ENCODE peak calls at places on chromosome 20, in seven cellular contexts. O is hepatocyte, Z is EH, A is NCI-H1694, S is right cardiac atrium, Y is HCT116, H is HEK293T. G is an unnamed sample.

GRCh38 chr20:7411075-7411474 is 529.2 kb downstream of the HAO1 start:
- DNase-seq in O (no peak), Z (no peak), A (no peak), S (no peak), Y (no peak), H (no peak), G (no peak)

GRCh38 chr20:32278199-32278643 is 770 bp downstream of the KIF3B start:
- DNase-seq in O (no peak), Z (peak; percentile 16), A (no peak), S (no peak), Y (no peak), H (no peak), G (peak; percentile 25)

GRCh38 chr20:641516-641913 is 11.5 kb downstream of the SRXN1 start:
- DNase-seq in O (no peak), Z (peak; percentile 16), A (peak; percentile 11), S (no peak), Y (no peak), H (peak; percentile 45), G (no peak)

GRCh38 chr20:24465730-24466129 is 3.7 kb upstream of the SYNDIG1 start:
- DNase-seq in O (no peak), Z (peak; percentile 44), A (no peak), S (peak; percentile 76), Y (no peak), H (no peak), G (no peak)

GRCh38 chr20:32559753-32560380 is 25.3 kb downstream of the NOL4L start:
- DNase-seq in O (no peak), Z (no peak), A (no peak), S (no peak), Y (no peak), H (no peak), G (no peak)

GRCh38 chr20:4962257-4962855 is 39.0 kb downstream of the SLC23A2 start:
- DNase-seq in O (no peak), Z (no peak), A (no peak), S (no peak), Y (no peak), H (no peak), G (peak; percentile 42)

GRCh38 chr20:26167499-26167898 is 470.8 kb upstream of the ZNF337 start:
- DNase-seq in O (no peak), Z (peak; percentile 71), A (no peak), S (no peak), Y (no peak), H (no peak), G (no peak)

GRCh38 chr20:35002426-35003210 is 47.0 kb downstream of the MYH7B start:
- DNase-seq in O (no peak), Z (no peak), A (no peak), S (no peak), Y (no peak), H (no peak), G (no peak)

GRCh38 chr20:33919653-33920052 is 74.1 kb upstream of the RALY start:
- DNase-seq in O (no peak), Z (no peak), A (no peak), S (no peak), Y (no peak), H (no peak), G (no peak)

GRCh38 chr20:19056909-19057308 is 155.5 kb upstream of the SLC24A3 start:
- DNase-seq in O (no peak), Z (peak; percentile 1), A (no peak), S (no peak), Y (no peak), H (no peak), G (no peak)

GRCh38 chr20:62707981-62708521 is 585 bp upstream of the NTSR1 start:
- DNase-seq in O (no peak), Z (no peak), A (peak; percentile 78), S (no peak), Y (peak; percentile 83), H (peak; percentile 60), G (no peak)

GRCh38 chr20:50313223-50313820 is 122.7 kb downstream of the CEBPB start:
- DNase-seq in O (no peak), Z (no peak), A (no peak), S (no peak), Y (no peak), H (peak; percentile 33), G (no peak)

GRCh38 chr20:32605167-32605656 is 20.1 kb upstream of the NOL4L start:
- DNase-seq in O (peak; percentile 56), Z (no peak), A (no peak), S (no peak), Y (no peak), H (no peak), G (peak; percentile 22)

GRCh38 chr20:62201173-62202082 is 18.6 kb downstream of the MTG2 start:
- DNase-seq in O (no peak), Z (no peak), A (peak; percentile 56), S (peak; percentile 28), Y (no peak), H (no peak), G (no peak)

G was measured in cardiac muscle cell.